ENCODE peak calls at places on chromosomes 11 and 22, in eight cellular contexts. One of them, this sample, is unnamed. For H3K4me1, the result is how much of the 10 kb centered on the place peaks cover.

GRCh38 chr11:17954395-17955252 is 58.2 kb downstream of the SERGEF start:
- DNase-seq in IMR-90: peak
- DNase-seq in upper lobe of left lung: no peak
- DNase-seq in small intestine: no peak
- DNase-seq in adrenal gland: no peak
- DNase-seq in Peyer's patch: no peak
- DNase-seq in GM23338: no peak
- DNase-seq in lung: no peak
- DNase-seq in this sample: no peak

GRCh38 chr22:23305922-23306374 is 125.6 kb downstream of the BCR start:
- DNase-seq in IMR-90: peak
- DNase-seq in upper lobe of left lung: no peak
- DNase-seq in small intestine: peak
- DNase-seq in adrenal gland: peak
- DNase-seq in Peyer's patch: no peak
- DNase-seq in GM23338: no peak
- DNase-seq in lung: peak
- DNase-seq in this sample: peak

GRCh38 chr22:31144223-31144622 is 3.9 kb upstream of the PLA2G3 start:
- DNase-seq in IMR-90: peak
- DNase-seq in upper lobe of left lung: no peak
- DNase-seq in small intestine: peak
- DNase-seq in adrenal gland: no peak
- DNase-seq in Peyer's patch: no peak
- DNase-seq in GM23338: no peak
- DNase-seq in lung: no peak
- DNase-seq in this sample: no peak

GRCh38 chr11:109320595-109320994 is 101.4 kb upstream of the C11orf87 start:
- DNase-seq in IMR-90: peak
- DNase-seq in upper lobe of left lung: no peak
- DNase-seq in small intestine: no peak
- DNase-seq in adrenal gland: no peak
- DNase-seq in Peyer's patch: no peak
- DNase-seq in GM23338: no peak
- DNase-seq in lung: no peak
- DNase-seq in this sample: no peak

GRCh38 chr11:3104051-3104714 is 47.0 kb upstream of the CARS1 start:
- DNase-seq in IMR-90: no peak
- DNase-seq in upper lobe of left lung: peak
- DNase-seq in small intestine: no peak
- DNase-seq in adrenal gland: no peak
- DNase-seq in Peyer's patch: peak
- DNase-seq in GM23338: no peak
- DNase-seq in lung: no peak
- DNase-seq in this sample: no peak

GRCh38 chr11:128424867-128425285 is 162.5 kb downstream of the ETS1 start:
- DNase-seq in IMR-90: peak
- DNase-seq in upper lobe of left lung: peak
- DNase-seq in small intestine: peak
- DNase-seq in adrenal gland: no peak
- DNase-seq in Peyer's patch: peak
- DNase-seq in GM23338: no peak
- DNase-seq in lung: no peak
- DNase-seq in this sample: no peak

GRCh38 chr11:28463826-28464225 is 355.6 kb downstream of the METTL15 start:
- DNase-seq in IMR-90: peak
- DNase-seq in upper lobe of left lung: no peak
- DNase-seq in small intestine: no peak
- DNase-seq in adrenal gland: no peak
- DNase-seq in Peyer's patch: no peak
- DNase-seq in GM23338: no peak
- DNase-seq in lung: no peak
- DNase-seq in this sample: no peak

GRCh38 chr11:72297828-72298227 is 53.9 kb upstream of the PHOX2A start:
- DNase-seq in IMR-90: no peak
- DNase-seq in upper lobe of left lung: no peak
- DNase-seq in small intestine: no peak
- DNase-seq in adrenal gland: no peak
- DNase-seq in Peyer's patch: no peak
- DNase-seq in GM23338: no peak
- DNase-seq in lung: no peak
- DNase-seq in this sample: no peak

GRCh38 chr11:82733444-82734119 is at the start of gene FAM181B:
- DNase-seq in IMR-90: no peak
- DNase-seq in upper lobe of left lung: peak
- DNase-seq in small intestine: peak
- DNase-seq in adrenal gland: peak
- DNase-seq in Peyer's patch: peak
- DNase-seq in GM23338: peak
- DNase-seq in lung: no peak
- DNase-seq in this sample: no peak

GRCh38 chr11:100855466-100856067 is 168.5 kb downstream of the ARHGAP42 start:
- DNase-seq in IMR-90: peak
- DNase-seq in upper lobe of left lung: no peak
- DNase-seq in small intestine: peak
- DNase-seq in adrenal gland: no peak
- DNase-seq in Peyer's patch: no peak
- DNase-seq in GM23338: peak
- DNase-seq in lung: no peak
- DNase-seq in this sample: peak

GRCh38 chr11:96301818-96302217 is 41.2 kb downstream of the MAML2 start:
- DNase-seq in IMR-90: no peak
- DNase-seq in upper lobe of left lung: no peak
- DNase-seq in small intestine: no peak
- DNase-seq in adrenal gland: no peak
- DNase-seq in Peyer's patch: no peak
- DNase-seq in GM23338: no peak
- DNase-seq in lung: no peak
- DNase-seq in this sample: no peak
- H3K4me1 ChIP-seq in IMR-90: under half
- H3K4me1 ChIP-seq in upper lobe of left lung: under half
- H3K4me1 ChIP-seq in small intestine: under half
- H3K4me1 ChIP-seq in adrenal gland: under half
- H3K4me1 ChIP-seq in Peyer's patch: under half
- H3K4me1 ChIP-seq in GM23338: under half
- H3K4me1 ChIP-seq in lung: under half
- H3K4me1 ChIP-seq in this sample: under half

GRCh38 chr22:40181323-40181722 is 3.6 kb downstream of the TNRC6B start:
- DNase-seq in IMR-90: no peak
- DNase-seq in upper lobe of left lung: no peak
- DNase-seq in small intestine: peak
- DNase-seq in adrenal gland: no peak
- DNase-seq in Peyer's patch: no peak
- DNase-seq in GM23338: no peak
- DNase-seq in lung: no peak
- DNase-seq in this sample: no peak

GRCh38 chr22:40182231-40182835 is 4.6 kb downstream of the TNRC6B start:
- DNase-seq in IMR-90: no peak
- DNase-seq in upper lobe of left lung: no peak
- DNase-seq in small intestine: peak
- DNase-seq in adrenal gland: no peak
- DNase-seq in Peyer's patch: no peak
- DNase-seq in GM23338: no peak
- DNase-seq in lung: no peak
- DNase-seq in this sample: no peak

GRCh38 chr22:40178417-40179409 is 988 bp downstream of the TNRC6B start:
- DNase-seq in IMR-90: peak
- DNase-seq in upper lobe of left lung: no peak
- DNase-seq in small intestine: peak
- DNase-seq in adrenal gland: no peak
- DNase-seq in Peyer's patch: no peak
- DNase-seq in GM23338: peak
- DNase-seq in lung: no peak
- DNase-seq in this sample: peak

GRCh38 chr22:40179535-40179934 is 1.8 kb downstream of the TNRC6B start:
- DNase-seq in IMR-90: no peak
- DNase-seq in upper lobe of left lung: no peak
- DNase-seq in small intestine: no peak
- DNase-seq in adrenal gland: no peak
- DNase-seq in Peyer's patch: no peak
- DNase-seq in GM23338: no peak
- DNase-seq in lung: no peak
- DNase-seq in this sample: no peak

DNA sequence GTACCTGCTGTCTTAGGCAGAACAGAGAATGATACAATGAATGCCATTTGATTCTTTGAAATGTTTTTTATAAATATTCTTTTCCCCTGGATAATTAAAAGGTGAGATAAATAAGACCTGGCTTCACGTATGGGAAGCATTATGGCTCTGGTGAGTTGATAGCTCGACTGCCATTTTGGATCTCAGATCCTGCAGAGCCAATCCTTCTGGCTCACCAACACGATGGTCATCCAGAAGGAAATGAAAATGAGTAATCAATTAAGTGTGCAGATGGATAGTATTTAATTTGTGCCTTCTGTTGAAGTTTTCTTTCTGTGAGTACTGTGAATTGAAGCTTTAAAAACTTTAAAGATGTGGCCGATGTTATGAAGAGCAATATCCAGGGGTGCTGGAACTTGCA is 2.7 kb downstream of the TNRC6B start:
- DNase-seq in IMR-90: no peak
- DNase-seq in upper lobe of left lung: no peak
- DNase-seq in small intestine: no peak
- DNase-seq in adrenal gland: no peak
- DNase-seq in Peyer's patch: no peak
- DNase-seq in GM23338: no peak
- DNase-seq in lung: no peak
- DNase-seq in this sample: no peak
- H3K4me3 ChIP-seq in IMR-90: no peak
- H3K4me3 ChIP-seq in upper lobe of left lung: no peak
- H3K4me3 ChIP-seq in small intestine: peak
- H3K4me3 ChIP-seq in adrenal gland: no peak
- H3K4me3 ChIP-seq in Peyer's patch: no peak
- H3K4me3 ChIP-seq in GM23338: peak
- H3K4me3 ChIP-seq in lung: no peak
- H3K4me3 ChIP-seq in this sample: peak

GRCh38 chr11:114180301-114181055 is 115.7 kb upstream of the NNMT start:
- DNase-seq in IMR-90: no peak
- DNase-seq in upper lobe of left lung: no peak
- DNase-seq in small intestine: peak
- DNase-seq in adrenal gland: no peak
- DNase-seq in Peyer's patch: peak
- DNase-seq in GM23338: peak
- DNase-seq in lung: peak
- DNase-seq in this sample: peak
- H3K4me1 ChIP-seq in IMR-90: under half
- H3K4me1 ChIP-seq in upper lobe of left lung: half or more
- H3K4me1 ChIP-seq in small intestine: under half
- H3K4me1 ChIP-seq in adrenal gland: half or more
- H3K4me1 ChIP-seq in Peyer's patch: under half
- H3K4me1 ChIP-seq in GM23338: under half
- H3K4me1 ChIP-seq in lung: half or more
- H3K4me1 ChIP-seq in this sample: under half

DNA sequence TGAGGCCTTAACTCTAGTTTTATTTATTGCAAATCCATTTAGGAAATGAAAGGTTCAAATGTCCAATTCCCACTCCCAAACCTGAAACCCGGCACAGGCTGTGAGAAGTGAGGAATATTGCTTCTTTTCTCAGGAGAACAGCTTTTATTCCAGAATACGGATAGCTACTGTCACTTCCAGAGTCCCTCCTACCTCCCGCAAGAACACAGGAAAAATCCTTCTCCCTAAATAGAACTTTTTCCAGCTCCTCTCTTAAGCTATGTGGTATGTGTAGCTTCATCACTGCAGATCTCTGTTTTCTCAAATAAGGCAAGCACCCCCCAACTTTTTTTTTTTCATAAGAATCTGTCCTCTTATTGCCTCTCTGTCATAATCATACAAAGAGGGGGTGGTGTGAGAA is 126.8 kb downstream of the LARGE1 start:
- DNase-seq in IMR-90: no peak
- DNase-seq in upper lobe of left lung: no peak
- DNase-seq in small intestine: no peak
- DNase-seq in adrenal gland: no peak
- DNase-seq in Peyer's patch: no peak
- DNase-seq in GM23338: no peak
- DNase-seq in lung: no peak
- DNase-seq in this sample: no peak
- H3K4me3 ChIP-seq in IMR-90: no peak
- H3K4me3 ChIP-seq in upper lobe of left lung: no peak
- H3K4me3 ChIP-seq in small intestine: no peak
- H3K4me3 ChIP-seq in adrenal gland: no peak
- H3K4me3 ChIP-seq in Peyer's patch: no peak
- H3K4me3 ChIP-seq in GM23338: no peak
- H3K4me3 ChIP-seq in lung: no peak
- H3K4me3 ChIP-seq in this sample: no peak

This sample was measured in Karpas-422.